ENCODE peak calls at places on chromosome 14, in ten cellular contexts. O is HS-27A; R is stimulated activated CD8-positive, alpha-beta memory T cell treated with anti-CD3 and anti-CD28 coated beads, Interleukin-7, amount 100 ng/mL, for 1 hour; A is GM13977; G is stimulated activated CD4-positive, alpha-beta T cell treated with anti-CD3 and anti-CD28 coated beads, Interleukin-12 subunit alpha, Interleukin-12 subunit beta, amount 100 ng/mL, for 4 hours; M is WTC11; W is activated gamma-delta T cell; I is HT1080; U is heart left ventricle; F is stimulated activated naive CD8-positive, alpha-beta T cell treated with anti-CD3 and anti-CD28 coated beads, Interleukin-15, amount 100 ng/mL, for 72 hours. B is an unnamed sample.

GRCh38 chr14:76772300-76773187 is 11.3 kb downstream of the VASH1 start:
- DNase-seq in O (no peak), R (no peak), A (no peak), G (no peak), M (no peak), W (no peak), I (no peak), U (peak; percentile 82), F (no peak), B (no peak)

GRCh38 chr14:99615497-99616245 is 11.7 kb upstream of the CCDC85C start:
- DNase-seq in O (no peak), R (no peak), A (no peak), G (no peak), M (no peak), W (no peak), I (no peak), U (no peak), F (no peak), B (no peak)

GRCh38 chr14:38839743-38840375 is 263.2 kb downstream of the SEC23A start:
- DNase-seq in O (peak; percentile 20), R (no peak), A (no peak), G (no peak), M (no peak), W (no peak), I (peak; percentile 45), U (no peak), F (no peak), B (no peak)

GRCh38 chr14:69291396-69291795 is 31.4 kb downstream of the GALNT16 start:
- DNase-seq in O (no peak), R (no peak), A (no peak), G (no peak), M (no peak), W (no peak), I (no peak), U (no peak), F (no peak), B (no peak)

GRCh38 chr14:65243766-65244442 is 141.6 kb upstream of the MAX start:
- DNase-seq in O (no peak), R (no peak), A (no peak), G (no peak), M (no peak), W (no peak), I (peak; percentile 68), U (no peak), F (no peak), B (no peak)

GRCh38 chr14:59249029-59249428 is 60.6 kb downstream of the DAAM1 start:
- DNase-seq in O (no peak), R (no peak), A (no peak), G (no peak), M (no peak), W (no peak), I (no peak), U (no peak), F (no peak), B (no peak)

GRCh38 chr14:88551936-88552565 is 2.8 kb downstream of the PTPN21 start:
- DNase-seq in O (no peak), R (no peak), A (no peak), G (no peak), M (peak; percentile 38), W (no peak), I (no peak), U (no peak), F (no peak), B (no peak)

GRCh38 chr14:74611672-74612345 is at the start of gene LTBP2:
- DNase-seq in O (no peak), R (no peak), A (no peak), G (peak; percentile 12), M (peak; percentile 26), W (no peak), I (no peak), U (no peak), F (peak; percentile 37), B (no peak)

GRCh38 chr14:105852378-105853088 is 326.1 kb downstream of the TMEM121 start:
- DNase-seq in O (no peak), R (no peak), A (no peak), G (no peak), M (no peak), W (no peak), I (no peak), U (peak; percentile 48), F (no peak), B (no peak)

GRCh38 chr14:99531221-99532096 is 50.2 kb downstream of the CCNK start:
- DNase-seq in O (no peak), R (no peak), A (no peak), G (no peak), M (no peak), W (no peak), I (peak; percentile 66), U (no peak), F (no peak), B (no peak)

GRCh38 chr14:20468773-20469241 is 399 bp upstream of the PNP start:
- DNase-seq in O (no peak), R (no peak), A (no peak), G (no peak), M (no peak), W (no peak), I (no peak), U (no peak), F (no peak), B (no peak)

GRCh38 chr14:70663707-70664179 is 22.0 kb downstream of the TTC9 start:
- DNase-seq in O (peak; percentile 23), R (no peak), A (no peak), G (no peak), M (no peak), W (no peak), I (no peak), U (no peak), F (no peak), B (no peak)

GRCh38 chr14:101112351-101113107 is 209.0 kb upstream of the RTL1 start:
- DNase-seq in O (no peak), R (no peak), A (no peak), G (no peak), M (no peak), W (no peak), I (no peak), U (peak; percentile 53), F (no peak), B (no peak)

GRCh38 chr14:69580009-69580577 is 5.4 kb upstream of the CCDC177 start:
- DNase-seq in O (no peak), R (no peak), A (no peak), G (no peak), M (peak; percentile 73), W (no peak), I (peak; percentile 59), U (no peak), F (no peak), B (no peak)

GRCh38 chr14:20679907-20680306 is 4.5 kb upstream of the RNASE4 start:
- DNase-seq in O (no peak), R (no peak), A (no peak), G (no peak), M (peak; percentile 42), W (no peak), I (no peak), U (no peak), F (no peak), B (no peak)

GRCh38 chr14:42110167-42110566 is 503.5 kb downstream of the LRFN5 start:
- DNase-seq in O (no peak), R (no peak), A (peak; percentile 33), G (no peak), M (no peak), W (no peak), I (peak; percentile 66), U (no peak), F (no peak), B (peak; percentile 1)

GRCh38 chr14:105168093-105168420 is 519 bp downstream of the JAG2 start:
- DNase-seq in O (no peak), R (no peak), A (no peak), G (no peak), M (no peak), W (no peak), I (no peak), U (no peak), F (no peak), B (no peak)

GRCh38 chr14:20683896-20684661 is at the start of gene RNASE4:
- DNase-seq in O (peak; percentile 89), R (peak; percentile 73), A (peak; percentile 79), G (peak; percentile 79), M (peak; percentile 82), W (peak; percentile 34), I (peak; percentile 93), U (peak; percentile 92), F (peak; percentile 81), B (no peak)

GRCh38 chr14:21070083-21070609 is at the start of gene ARHGEF40:
- DNase-seq in O (no peak), R (no peak), A (peak; percentile 62), G (peak; percentile 26), M (peak; percentile 58), W (no peak), I (no peak), U (peak; percentile 89), F (no peak), B (no peak)

GRCh38 chr14:68104518-68104917 is 284.9 kb downstream of the RAD51B start:
- DNase-seq in O (no peak), R (no peak), A (no peak), G (no peak), M (no peak), W (no peak), I (peak; percentile 24), U (no peak), F (no peak), B (no peak)

GRCh38 chr14:64289571-64289970 is 4.6 kb downstream of the ESR2 start:
- DNase-seq in O (no peak), R (no peak), A (no peak), G (no peak), M (no peak), W (no peak), I (no peak), U (no peak), F (no peak), B (no peak)

GRCh38 chr14:74671789-74672188 is 41.1 kb downstream of the AREL1 start:
- DNase-seq in O (no peak), R (no peak), A (no peak), G (no peak), M (no peak), W (no peak), I (peak; percentile 80), U (no peak), F (no peak), B (no peak)

GRCh38 chr14:105380656-105381210 is 17.6 kb upstream of the TEX22 start:
- DNase-seq in O (no peak), R (no peak), A (no peak), G (no peak), M (no peak), W (no peak), I (no peak), U (peak; percentile 51), F (no peak), B (no peak)

GRCh38 chr14:84001023-84001422 is 1528.9 kb upstream of the FLRT2 start:
- DNase-seq in O (no peak), R (no peak), A (no peak), G (no peak), M (no peak), W (no peak), I (no peak), U (no peak), F (no peak), B (no peak)

GRCh38 chr14:47389520-47389919 is 285.9 kb downstream of the MDGA2 start:
- DNase-seq in O (no peak), R (no peak), A (no peak), G (no peak), M (peak; percentile 17), W (no peak), I (no peak), U (no peak), F (no peak), B (no peak)

GRCh38 chr14:101129750-101130149 is 226.2 kb upstream of the RTL1 start:
- DNase-seq in O (no peak), R (no peak), A (no peak), G (no peak), M (no peak), W (no peak), I (no peak), U (no peak), F (no peak), B (no peak)

GRCh38 chr14:55101698-55102097 is 27.4 kb upstream of the LGALS3 start:
- DNase-seq in O (no peak), R (no peak), A (no peak), G (no peak), M (no peak), W (no peak), I (no peak), U (no peak), F (no peak), B (no peak)

GRCh38 chr14:46344327-46344937 is 307.1 kb downstream of the RPL10L start:
- DNase-seq in O (peak; percentile 1), R (no peak), A (peak; percentile 4), G (no peak), M (no peak), W (no peak), I (peak; percentile 62), U (no peak), F (no peak), B (no peak)

B was measured in GM18507.